ENCODE peak calls at places on chromosomes 5 and 9, in five cellular contexts. U is cardiac muscle cell, F is IMR-90, P is NB4, K is HFF-Myc. E is an unnamed sample.

GRCh38 chr9:655875-656274 is 185.6 kb upstream of the DMRT1 start:
- DNase-seq in U (peak), F (no peak), P (peak), K (no peak), E (peak)

GRCh38 chr9:33157960-33158359 is 9.2 kb downstream of the B4GALT1 start:
- DNase-seq in U (no peak), F (no peak), P (no peak), K (no peak), E (no peak)

GRCh38 chr9:122810306-122810946 is 10.5 kb downstream of the OR1K1 start:
- DNase-seq in U (peak), F (peak), P (peak), K (peak), E (peak)

GRCh38 chr9:131282688-131283422 is 6.5 kb upstream of the FAM78A start:
- DNase-seq in U (peak), F (peak), P (no peak), K (no peak), E (no peak)

GRCh38 chr5:150065886-150066285 is 20.5 kb downstream of the CSF1R start:
- DNase-seq in U (no peak), F (peak), P (peak), K (no peak), E (peak)

GRCh38 chr9:3329361-3329760 is 196.4 kb downstream of the RFX3 start:
- DNase-seq in U (no peak), F (peak), P (no peak), K (no peak), E (peak)

GRCh38 chr9:131495726-131496292 is 6.9 kb upstream of the POMT1 start:
- DNase-seq in U (no peak), F (no peak), P (no peak), K (no peak), E (no peak)

GRCh38 chr9:72353455-72354116 is 11.4 kb downstream of the ZFAND5 start:
- DNase-seq in U (no peak), F (no peak), P (no peak), K (no peak), E (no peak)

GRCh38 chr5:133474851-133475590 is 137.3 kb downstream of the FSTL4 start:
- DNase-seq in U (no peak), F (no peak), P (no peak), K (no peak), E (no peak)

GRCh38 chr5:165616550-165617430 is 2111.4 kb downstream of the MAT2B start:
- DNase-seq in U (no peak), F (peak), P (peak), K (no peak), E (no peak)

GRCh38 chr9:133955821-133956411 is 36.2 kb downstream of the VAV2 start:
- DNase-seq in U (peak), F (peak), P (peak), K (no peak), E (peak)

GRCh38 chr5:137137013-137137632 is 362.0 kb downstream of the SPOCK1 start:
- DNase-seq in U (peak), F (no peak), P (no peak), K (no peak), E (no peak)

GRCh38 chr5:34517249-34517648 is 138.9 kb upstream of the RAI14 start:
- DNase-seq in U (no peak), F (peak), P (no peak), K (no peak), E (no peak)

GRCh38 chr5:159218595-159219023 is 9.3 kb upstream of the RNF145 start:
- DNase-seq in U (no peak), F (peak), P (no peak), K (no peak), E (peak)

GRCh38 chr9:109901191-109901590 is 121.2 kb downstream of the PALM2AKAP2 start:
- DNase-seq in U (no peak), F (peak), P (no peak), K (no peak), E (peak)

GRCh38 chr9:113513111-113513510 is 49.6 kb downstream of the RGS3 start:
- DNase-seq in U (no peak), F (no peak), P (no peak), K (no peak), E (no peak)

GRCh38 chr5:36722913-36723312 is 116.5 kb downstream of the SLC1A3 start:
- DNase-seq in U (no peak), F (peak), P (no peak), K (no peak), E (peak)

GRCh38 chr9:111356567-111357244 is 26.7 kb upstream of the OR2K2 start:
- DNase-seq in U (peak), F (peak), P (peak), K (peak), E (peak)

GRCh38 chr9:110748251-110748893 is 79.8 kb downstream of the MUSK start:
- DNase-seq in U (no peak), F (no peak), P (no peak), K (no peak), E (no peak)

GRCh38 chr5:90294604-90295003 is 115.0 kb downstream of the CETN3 start:
- DNase-seq in U (peak), F (no peak), P (no peak), K (no peak), E (no peak)

GRCh38 chr5:133996683-133997252 is 8.0 kb downstream of the VDAC1 start:
- DNase-seq in U (no peak), F (no peak), P (peak), K (no peak), E (no peak)

GRCh38 chr5:652773-653350 is 40.3 kb downstream of the TPPP start:
- DNase-seq in U (no peak), F (no peak), P (no peak), K (no peak), E (no peak)

GRCh38 chr9:128845186-128845931 is 15.8 kb upstream of the SPOUT1 start:
- DNase-seq in U (peak), F (no peak), P (no peak), K (no peak), E (no peak)

GRCh38 chr5:73344835-73345234 is 103.7 kb downstream of the FOXD1 start:
- DNase-seq in U (no peak), F (no peak), P (peak), K (no peak), E (no peak)

GRCh38 chr5:83720805-83721431 is at the start of gene HAPLN1:
- DNase-seq in U (peak), F (no peak), P (no peak), K (no peak), E (peak)

GRCh38 chr5:123813251-123813650 is 301.3 kb downstream of the CSNK1G3 start:
- DNase-seq in U (no peak), F (no peak), P (no peak), K (no peak), E (no peak)

GRCh38 chr5:167294861-167295685 is 996.4 kb upstream of the WWC1 start:
- DNase-seq in U (no peak), F (peak), P (no peak), K (peak), E (peak)

GRCh38 chr5:179393078-179393477 is 47.8 kb upstream of the ADAMTS2 start:
- DNase-seq in U (no peak), F (peak), P (peak), K (peak), E (peak)

GRCh38 chr5:155025890-155026289 is 12.3 kb downstream of the KIF4B start:
- DNase-seq in U (peak), F (no peak), P (no peak), K (no peak), E (no peak)

GRCh38 chr5:155029240-155029639 is 15.7 kb downstream of the KIF4B start:
- DNase-seq in U (no peak), F (no peak), P (no peak), K (no peak), E (no peak)

GRCh38 chr5:155023320-155023719 is 9.8 kb downstream of the KIF4B start:
- DNase-seq in U (no peak), F (no peak), P (no peak), K (no peak), E (no peak)

GRCh38 chr5:155024015-155024414 is 10.5 kb downstream of the KIF4B start:
- DNase-seq in U (no peak), F (no peak), P (no peak), K (no peak), E (no peak)

GRCh38 chr5:155027993-155028629 is 14.6 kb downstream of the KIF4B start:
- DNase-seq in U (no peak), F (no peak), P (peak), K (no peak), E (no peak)
- TF ChIP-seq CTCF in U (peak), F (no peak), P (no peak), K (peak), E (peak)

DNA sequence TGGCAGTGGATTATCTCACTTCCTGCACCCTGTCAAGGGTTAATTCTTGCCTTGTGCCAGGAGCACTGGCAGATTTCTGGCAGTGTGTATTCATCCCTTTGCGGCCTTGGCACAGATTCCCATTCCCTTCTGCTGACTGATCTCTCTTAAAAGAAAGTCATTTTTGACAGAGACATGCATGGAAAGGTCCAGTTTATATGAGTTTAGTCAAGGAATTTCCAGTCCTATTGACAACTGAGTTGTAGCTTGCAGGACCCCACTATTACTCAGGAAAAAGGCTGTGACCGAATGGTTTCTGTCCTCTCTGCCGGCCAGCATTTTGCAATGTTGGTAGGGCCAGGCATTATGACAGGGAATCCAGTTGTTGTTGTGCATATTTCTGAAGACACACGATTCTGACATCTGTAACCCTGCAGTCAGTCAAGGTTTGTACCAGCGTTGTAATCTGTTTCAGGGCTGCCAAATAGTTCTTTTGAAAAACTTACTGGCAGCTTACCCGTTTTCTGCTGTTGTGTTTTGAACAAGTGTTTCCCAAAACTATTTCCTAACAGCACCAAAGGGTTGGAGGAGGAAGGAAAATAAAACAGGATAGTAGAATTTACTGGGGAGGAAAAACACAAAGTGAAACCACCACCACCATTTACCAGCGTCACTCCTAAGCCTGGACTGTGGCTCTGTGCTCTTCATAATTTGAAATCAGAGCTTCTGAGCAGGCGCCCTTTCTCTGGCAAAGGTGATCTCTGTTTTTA is 243.4 kb upstream of the KLF4 start:
- DNase-seq in U (no peak), F (peak), P (no peak), K (no peak), E (peak)
- H3K4me3 ChIP-seq in U (no peak), F (peak), P (no peak), K (no peak), E (peak)

GRCh38 chr9:135931349-135931820 is 24.0 kb upstream of the CAMSAP1 start:
- DNase-seq in U (no peak), F (no peak), P (no peak), K (no peak), E (no peak)

GRCh38 chr9:135932656-135933055 is 25.3 kb upstream of the CAMSAP1 start:
- DNase-seq in U (no peak), F (no peak), P (no peak), K (no peak), E (no peak)

GRCh38 chr9:135930446-135931345 is 23.4 kb upstream of the CAMSAP1 start:
- DNase-seq in U (no peak), F (no peak), P (no peak), K (no peak), E (no peak)

GRCh38 chr9:135929656-135930445 is 22.5 kb upstream of the CAMSAP1 start:
- DNase-seq in U (no peak), F (no peak), P (no peak), K (no peak), E (no peak)

GRCh38 chr9:135933114-135933513 is 25.8 kb upstream of the CAMSAP1 start:
- DNase-seq in U (no peak), F (no peak), P (no peak), K (no peak), E (no peak)
- TF ChIP-seq CTCF in U (no peak), F (no peak), P (no peak), K (no peak), E (no peak)

GRCh38 chr5:78508231-78508765 is 140.3 kb downstream of the LHFPL2 start:
- DNase-seq in U (peak), F (peak), P (no peak), K (no peak), E (peak)

GRCh38 chr5:78511116-78511906 is 137.3 kb downstream of the LHFPL2 start:
- DNase-seq in U (no peak), F (no peak), P (no peak), K (no peak), E (no peak)

GRCh38 chr5:78509884-78510769 is 138.4 kb downstream of the LHFPL2 start:
- DNase-seq in U (peak), F (no peak), P (peak), K (no peak), E (no peak)

GRCh38 chr5:78507531-78507930 is 141.0 kb downstream of the LHFPL2 start:
- DNase-seq in U (no peak), F (no peak), P (no peak), K (no peak), E (no peak)

DNA sequence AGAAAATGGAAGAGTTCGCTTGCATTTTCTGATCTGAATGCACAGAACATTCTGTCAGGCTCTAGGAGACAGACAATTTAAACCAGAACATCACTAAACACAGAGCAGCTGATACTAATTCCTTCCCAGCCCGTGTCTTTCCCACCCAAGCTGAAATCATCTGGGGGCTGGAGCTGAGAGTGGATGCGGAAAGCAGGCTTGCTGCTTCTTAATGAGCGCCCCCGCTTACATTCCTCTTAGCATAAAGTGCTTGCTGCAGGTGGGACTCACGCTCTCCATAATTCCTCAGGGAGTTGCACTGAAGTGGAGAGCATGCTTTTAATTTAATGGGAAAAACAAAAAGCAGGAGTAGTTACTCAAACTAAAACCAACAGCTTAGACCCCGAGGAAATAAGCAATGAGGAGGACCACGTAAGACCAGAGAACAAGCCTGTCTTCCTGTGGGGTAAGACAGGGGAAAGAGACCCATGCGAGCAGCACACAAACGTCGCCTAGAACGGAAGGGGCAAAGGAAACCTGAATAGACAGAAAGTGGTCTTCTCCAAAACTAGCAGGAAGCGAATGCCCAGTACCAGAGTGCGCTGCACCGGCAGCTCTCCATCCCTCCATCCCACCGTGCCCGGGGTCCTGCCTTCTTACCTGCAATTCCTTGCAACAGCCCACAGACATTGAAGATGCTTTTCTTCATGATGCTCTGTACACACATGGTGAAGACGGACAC is 139.3 kb downstream of the LHFPL2 start:
- DNase-seq in U (no peak), F (no peak), P (no peak), K (no peak), E (no peak)
- H3K4me3 ChIP-seq in U (peak), F (no peak), P (no peak), K (no peak), E (peak)

DNA sequence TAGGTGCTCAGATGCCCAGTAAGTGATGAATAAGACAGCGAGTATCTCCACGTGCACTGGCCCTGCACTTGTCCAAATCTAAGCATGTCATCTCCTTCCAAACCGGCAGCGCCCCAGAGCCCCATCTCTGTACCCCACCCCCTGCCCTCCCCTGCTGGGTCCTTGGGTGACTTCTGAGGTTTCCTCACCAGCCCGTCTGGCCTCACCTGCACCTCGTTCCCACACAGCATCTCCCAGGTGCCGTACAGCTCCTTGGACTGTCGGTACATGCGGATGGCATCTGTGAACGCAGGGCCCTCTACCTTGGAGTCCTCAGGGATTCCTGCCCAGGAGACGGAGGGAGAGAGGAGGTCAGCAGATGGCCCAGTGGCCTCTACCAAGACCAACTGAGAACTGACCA is 66.3 kb downstream of the LRSAM1 start:
- DNase-seq in U (no peak), F (no peak), P (no peak), K (no peak), E (no peak)
- TF ChIP-seq CTCF in U (no peak), F (no peak), P (no peak), K (no peak), E (no peak)

GRCh38 chr5:102511666-102512065 is 12.9 kb upstream of the SLCO6A1 start:
- DNase-seq in U (no peak), F (no peak), P (no peak), K (no peak), E (peak)
- H3K4me3 ChIP-seq in U (no peak), F (no peak), P (no peak), K (no peak), E (no peak)